ENCODE peak calls at places on chromosome 1, in seven cellular contexts. L is HFF-Myc, U is NCI-H1417, V is heart left ventricle, A is NCI-H1930, I is D341Med, G is fibroblast of pulmonary artery. W is an unnamed sample.

GRCh38 chr1:147605591-147605990 is 64.3 kb downstream of the BCL9 start:
- DNase-seq in U (no peak), G (no peak), I (no peak), L (no peak), V (no peak), A (no peak), W (no peak)

GRCh38 chr1:87242445-87243185 is 86.1 kb upstream of the LMO4 start:
- DNase-seq in U (peak), A (no peak), G (no peak), V (no peak), I (no peak), L (no peak), W (no peak)

GRCh38 chr1:26280333-26281042 is 602 bp downstream of the SH3BGRL3 start:
- DNase-seq in A (no peak), L (no peak), G (no peak), I (no peak), V (no peak), U (no peak), W (peak)

GRCh38 chr1:240294566-240294965 is 202.9 kb downstream of the FMN2 start:
- DNase-seq in I (no peak), L (no peak), U (no peak), A (no peak), V (no peak), G (no peak), W (no peak)

GRCh38 chr1:17569200-17570139 is 30.0 kb downstream of the ARHGEF10L start:
- DNase-seq in U (no peak), G (peak), A (no peak), L (peak), V (peak), I (no peak), W (peak)

GRCh38 chr1:61174060-61174788 is 91.9 kb downstream of the NFIA start:
- DNase-seq in G (no peak), L (no peak), I (no peak), V (no peak), U (no peak), A (no peak), W (no peak)

GRCh38 chr1:42429623-42430022 is 26.2 kb downstream of the ZMYND12 start:
- DNase-seq in V (no peak), A (no peak), L (no peak), I (no peak), U (no peak), G (no peak), W (no peak)

GRCh38 chr1:6614019-6614952 is 755 bp downstream of the PHF13 start:
- DNase-seq in L (no peak), U (peak), I (peak), V (peak), G (peak), A (no peak), W (peak)

GRCh38 chr1:68197459-68197858 is 34.9 kb downstream of the WLS start:
- DNase-seq in U (no peak), I (no peak), L (no peak), A (no peak), G (no peak), V (no peak), W (no peak)

GRCh38 chr1:111441573-111442192 is 7.4 kb downstream of the WDR77 start:
- DNase-seq in A (peak), V (no peak), U (no peak), G (peak), L (no peak), I (peak), W (peak)

GRCh38 chr1:57277681-57278080 is 146.2 kb downstream of the DAB1 start:
- DNase-seq in U (no peak), I (no peak), L (no peak), A (no peak), G (no peak), V (no peak), W (no peak)

GRCh38 chr1:179831225-179831624 is 46.4 kb downstream of the TOR1AIP2 start:
- DNase-seq in L (no peak), I (no peak), A (no peak), V (no peak), G (no peak), U (peak), W (no peak)

GRCh38 chr1:14182801-14183200 is 415.7 kb upstream of the KAZN start:
- DNase-seq in V (no peak), U (no peak), L (no peak), G (no peak), A (no peak), I (no peak), W (no peak)

GRCh38 chr1:6412896-6413295 is 6.8 kb downstream of the HES2 start:
- DNase-seq in G (peak), A (no peak), L (no peak), I (no peak), V (no peak), U (peak), W (no peak)

GRCh38 chr1:203129501-203130231 is 2.1 kb downstream of the ADORA1 start:
- DNase-seq in I (peak), L (no peak), V (peak), G (no peak), U (peak), A (no peak), W (no peak)

GRCh38 chr1:62436039-62436465 is 797 bp upstream of the USP1 start:
- DNase-seq in V (peak), U (no peak), A (no peak), I (peak), G (no peak), L (peak), W (no peak)

GRCh38 chr1:152035406-152036315 is 1.1 kb downstream of the S100A11 start:
- DNase-seq in V (no peak), U (no peak), I (no peak), A (no peak), G (peak), L (no peak), W (peak)

GRCh38 chr1:11528636-11529121 is 49.7 kb downstream of the DISP3 start:
- DNase-seq in V (no peak), A (no peak), L (no peak), U (no peak), I (no peak), G (no peak), W (no peak)